ENCODE peak calls at places on chromosomes 12 and 14, in four cellular contexts. C, A, F and Q are unnamed samples.

GRCh38 chr12:124740691-124741137 is 123.0 kb downstream of the SCARB1 start:
- DNase-seq in C (peak; percentile 43), A (no peak), F (peak; percentile 87), Q (peak; percentile 78)

GRCh38 chr12:131736807-131737484 is 26.1 kb downstream of the SFSWAP start:
- DNase-seq in C (peak; percentile 89), A (no peak), F (peak; percentile 29), Q (no peak)

GRCh38 chr12:124699878-124700277 is 132.5 kb upstream of the NCOR2 start:
- DNase-seq in C (peak; percentile 88), A (no peak), F (no peak), Q (peak; percentile 56)

GRCh38 chr12:28178775-28179174 is 11.5 kb upstream of the CCDC91 start:
- DNase-seq in C (no peak), A (no peak), F (no peak), Q (no peak)

GRCh38 chr14:100782516-100783320 is 43.2 kb upstream of the MEG3 start:
- DNase-seq in C (peak; percentile 15), A (no peak), F (no peak), Q (no peak)

GRCh38 chr12:28878629-28879028 is 270.4 kb upstream of the FAR2 start:
- DNase-seq in C (no peak), A (no peak), F (no peak), Q (no peak)

GRCh38 chr12:132649226-132649945 is 30.8 kb downstream of the P2RX2 start:
- DNase-seq in C (no peak), A (no peak), F (no peak), Q (no peak)

GRCh38 chr12:112261559-112261958 is 120.7 kb downstream of the HECTD4 start:
- DNase-seq in C (no peak), A (no peak), F (no peak), Q (no peak)

GRCh38 chr12:118035194-118036041 is 18.9 kb downstream of the RFC5 start:
- DNase-seq in C (no peak), A (no peak), F (peak; percentile 26), Q (no peak)

GRCh38 chr12:107402041-107403022 is 283.3 kb upstream of the PWP1 start:
- DNase-seq in C (peak; percentile 34), A (no peak), F (peak; percentile 47), Q (peak; percentile 42)

GRCh38 chr12:124939428-124940142 is 25.1 kb upstream of the UBC start:
- DNase-seq in C (peak; percentile 83), A (peak; percentile 90), F (peak; percentile 91), Q (peak; percentile 86)

GRCh38 chr12:71948390-71948789 is 9.7 kb downstream of the TPH2 start:
- DNase-seq in C (no peak), A (no peak), F (no peak), Q (no peak)

GRCh38 chr14:95389471-95390011 is 69.8 kb upstream of the CLMN start:
- DNase-seq in C (no peak), A (peak; percentile 86), F (no peak), Q (no peak)

GRCh38 chr12:98002887-98003493 is 512.4 kb upstream of the TMPO start:
- DNase-seq in C (no peak), A (no peak), F (peak; percentile 31), Q (peak; percentile 33)

GRCh38 chr12:47753021-47754001 is 5.4 kb downstream of the RAPGEF3 start:
- DNase-seq in C (peak; percentile 93), A (peak; percentile 85), F (peak; percentile 73), Q (peak; percentile 89)

GRCh38 chr12:34335819-34336262 is 313.5 kb downstream of the ALG10 start:
- DNase-seq in C (no peak), A (no peak), F (no peak), Q (no peak)

GRCh38 chr12:132222808-132223173 is 78.5 kb downstream of the NOC4L start:
- DNase-seq in C (no peak), A (no peak), F (no peak), Q (no peak)

GRCh38 chr12:57368349-57369095 is 62.3 kb downstream of the R3HDM2 start:
- DNase-seq in C (no peak), A (no peak), F (no peak), Q (no peak)

GRCh38 chr14:69636051-69636639 is 24.7 kb downstream of the SUSD6 start:
- DNase-seq in C (peak; percentile 59), A (no peak), F (no peak), Q (no peak)

GRCh38 chr14:102530828-102531478 is 21.4 kb upstream of the ANKRD9 start:
- DNase-seq in C (no peak), A (no peak), F (no peak), Q (no peak)

GRCh38 chr14:68780358-68781160 is 12.3 kb downstream of the ZFP36L1 start:
- DNase-seq in C (peak; percentile 59), A (peak; percentile 78), F (peak; percentile 57), Q (peak; percentile 66)

GRCh38 chr14:44854114-44854513 is 107.6 kb downstream of the KLHL28 start:
- DNase-seq in C (no peak), A (no peak), F (no peak), Q (no peak)

GRCh38 chr14:90275820-90276219 is 19.5 kb downstream of the PSMC1 start:
- DNase-seq in C (no peak), A (no peak), F (peak; percentile 26), Q (no peak)

GRCh38 chr12:64682572-64683277 is 72.4 kb downstream of the RASSF3 start:
- DNase-seq in C (no peak), A (no peak), F (peak; percentile 74), Q (no peak)

GRCh38 chr14:58884442-58884841 is 246.7 kb downstream of the DACT1 start:
- DNase-seq in C (no peak), A (no peak), F (no peak), Q (no peak)

GRCh38 chr14:89027097-89027740 is 202.8 kb downstream of the TTC8 start:
- DNase-seq in C (peak; percentile 38), A (no peak), F (peak; percentile 25), Q (peak; percentile 61)

GRCh38 chr12:62472472-62472871 is 5.8 kb downstream of the MON2 start:
- DNase-seq in C (no peak), A (no peak), F (no peak), Q (no peak)

GRCh38 chr12:88299567-88300101 is 157.5 kb downstream of the TMTC3 start:
- DNase-seq in C (no peak), A (no peak), F (peak; percentile 96), Q (no peak)

GRCh38 chr12:132218915-132219314 is 74.7 kb downstream of the NOC4L start:
- DNase-seq in C (no peak), A (no peak), F (peak; percentile 19), Q (no peak)

GRCh38 chr14:24059841-24060388 is 8.1 kb downstream of the CARMIL3 start:
- DNase-seq in C (no peak), A (no peak), F (no peak), Q (no peak)

GRCh38 chr12:47307680-47308399 is 228.1 kb upstream of the AMIGO2 start:
- DNase-seq in C (peak; percentile 67), A (no peak), F (peak; percentile 66), Q (peak; percentile 41)

GRCh38 chr14:48925184-48925583 is 661.0 kb downstream of the RPS29 start:
- DNase-seq in C (no peak), A (no peak), F (no peak), Q (no peak)

GRCh38 chr14:93994919-93995682 is 2.0 kb upstream of the CCDC197 start:
- DNase-seq in C (no peak), A (no peak), F (no peak), Q (peak; percentile 38)
- TF ChIP-seq POLR2A in C (no peak), A (no peak), F (no peak), Q (no peak)

DNA sequence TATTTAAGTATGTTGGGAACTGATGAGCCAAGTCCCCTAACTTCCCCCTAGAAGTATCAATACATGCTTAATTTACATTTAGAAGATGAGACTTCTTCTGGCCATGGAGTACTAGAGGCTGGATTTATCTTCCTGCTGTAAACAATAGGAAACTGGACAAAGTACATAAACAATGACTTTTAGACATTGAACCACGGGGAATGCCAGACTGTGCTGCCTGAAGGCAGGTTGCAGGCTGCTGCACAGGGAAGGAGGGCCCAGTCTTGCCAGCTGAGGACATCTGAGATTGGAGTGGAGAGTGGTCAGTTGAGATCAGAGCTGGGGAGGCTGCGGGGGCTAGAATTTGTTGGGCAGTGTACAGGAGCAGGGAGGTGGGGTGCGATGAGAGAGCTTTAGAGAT is 24.5 kb upstream of the ISM2 start:
- DNase-seq in C (no peak), A (no peak), F (no peak), Q (no peak)
- TF ChIP-seq CTCF in C (no peak), A (no peak), F (no peak), Q (no peak)

DNA sequence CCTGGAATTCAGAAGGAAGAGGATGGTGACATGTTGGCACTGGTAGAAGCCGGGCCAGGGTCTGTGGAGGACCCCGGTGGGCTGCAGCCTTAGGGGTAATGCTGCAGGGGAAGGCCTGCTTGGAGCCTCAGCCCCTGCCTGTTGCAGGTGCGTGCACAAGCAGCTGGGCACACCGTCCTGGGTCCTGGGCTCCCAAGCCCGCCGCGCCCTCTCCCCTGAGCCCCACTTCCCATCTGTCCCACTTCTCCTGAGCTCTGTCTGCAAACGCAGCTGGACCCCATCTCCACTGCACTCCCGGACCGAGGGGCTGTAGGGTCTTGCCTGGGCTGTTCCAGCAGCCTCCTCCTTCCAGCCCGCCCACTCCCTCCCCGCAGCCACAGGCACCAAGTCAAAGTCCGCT is 116.8 kb downstream of the GLT1D1 start:
- DNase-seq in C (no peak), A (no peak), F (no peak), Q (no peak)
- TF ChIP-seq POLR2AphosphoS5 in C (no peak), A (no peak), F (no peak), Q (no peak)

GRCh38 chr12:4346931-4347330 is 25.9 kb downstream of the TIGAR start:
- DNase-seq in C (no peak), A (no peak), F (peak; percentile 9), Q (no peak)
- TF ChIP-seq POLR2A in C (no peak), A (no peak), F (no peak), Q (no peak)

GRCh38 chr12:106345739-106346138 is 11.8 kb upstream of the POLR3B start:
- DNase-seq in C (peak; percentile 55), A (no peak), F (peak; percentile 67), Q (peak; percentile 27)
- TF ChIP-seq CTCF in C (peak; percentile 24), A (peak; percentile 17), F (peak; percentile 54), Q (peak; percentile 8)

GRCh38 chr12:103947871-103948555 is 17.7 kb upstream of the TDG start:
- DNase-seq in C (peak; percentile 43), A (no peak), F (no peak), Q (no peak)

GRCh38 chr12:103952497-103952896 is 13.2 kb upstream of the TDG start:
- DNase-seq in C (no peak), A (no peak), F (no peak), Q (no peak)

GRCh38 chr12:103944964-103945363 is 14.8 kb downstream of the HSP90B1 start:
- DNase-seq in C (no peak), A (no peak), F (no peak), Q (no peak)

GRCh38 chr12:103948746-103949406 is 16.8 kb upstream of the TDG start:
- DNase-seq in C (no peak), A (no peak), F (no peak), Q (no peak)
- TF ChIP-seq POLR2AphosphoS5 in C (no peak), A (no peak), F (peak; percentile 28), Q (no peak)

GRCh38 chr12:108730337-108731104 is 797 bp downstream of the CORO1C start:
- DNase-seq in C (peak; percentile 77), A (peak; percentile 88), F (peak; percentile 79), Q (peak; percentile 52)

GRCh38 chr12:108728820-108729611 is 2.3 kb downstream of the CORO1C start:
- DNase-seq in C (no peak), A (no peak), F (peak; percentile 32), Q (no peak)

GRCh38 chr12:108727868-108728735 is 3.2 kb downstream of the CORO1C start:
- DNase-seq in C (no peak), A (no peak), F (no peak), Q (no peak)

GRCh38 chr12:108731105-108731865 is at the start of gene CORO1C:
- DNase-seq in C (peak; percentile 98), A (peak; percentile 97), F (peak; percentile 99), Q (peak; percentile 97)

GRCh38 chr12:108729612-108730336 is 1.5 kb downstream of the CORO1C start:
- DNase-seq in C (no peak), A (no peak), F (peak; percentile 70), Q (no peak)
- TF ChIP-seq POLR2A in C (no peak), A (no peak), F (no peak), Q (no peak)